ENCODE peak calls at places on chromosomes 1 and 21, in seven cellular contexts. One of them, this sample, is unnamed.

GRCh38 chr1:15429701-15430149 is 8.5 kb upstream of the CTRC start:
- DNase-seq in IMR-90: peak; percentile 87
- DNase-seq in aorta: no peak
- DNase-seq in neuronal stem cell: no peak
- DNase-seq in Panc1: no peak
- DNase-seq in transverse colon: no peak
- DNase-seq in fibroblast of lung: peak; percentile 62
- DNase-seq in this sample: no peak

GRCh38 chr21:31888936-31889371 is 16.1 kb downstream of the HUNK start:
- DNase-seq in IMR-90: no peak
- DNase-seq in aorta: no peak
- DNase-seq in neuronal stem cell: no peak
- DNase-seq in Panc1: no peak
- DNase-seq in transverse colon: no peak
- DNase-seq in fibroblast of lung: no peak
- DNase-seq in this sample: no peak

GRCh38 chr1:201447911-201448871 is 20.8 kb downstream of the PHLDA3 start:
- DNase-seq in IMR-90: peak; percentile 70
- DNase-seq in aorta: peak; percentile 91
- DNase-seq in neuronal stem cell: peak; percentile 69
- DNase-seq in Panc1: no peak
- DNase-seq in transverse colon: peak; percentile 82
- DNase-seq in fibroblast of lung: peak; percentile 73
- DNase-seq in this sample: no peak

GRCh38 chr1:94236630-94237290 is 624 bp downstream of the ARHGAP29 start:
- DNase-seq in IMR-90: peak; percentile 50
- DNase-seq in aorta: peak; percentile 85
- DNase-seq in neuronal stem cell: no peak
- DNase-seq in Panc1: no peak
- DNase-seq in transverse colon: peak; percentile 40
- DNase-seq in fibroblast of lung: peak; percentile 59
- DNase-seq in this sample: no peak

GRCh38 chr1:169884616-169885015 is 9.1 kb downstream of the SCYL3 start:
- DNase-seq in IMR-90: peak; percentile 48
- DNase-seq in aorta: no peak
- DNase-seq in neuronal stem cell: no peak
- DNase-seq in Panc1: no peak
- DNase-seq in transverse colon: no peak
- DNase-seq in fibroblast of lung: peak; percentile 6
- DNase-seq in this sample: no peak

GRCh38 chr1:97919568-97920261 is 1.1 kb downstream of the DPYD start:
- DNase-seq in IMR-90: peak; percentile 53
- DNase-seq in aorta: no peak
- DNase-seq in neuronal stem cell: no peak
- DNase-seq in Panc1: no peak
- DNase-seq in transverse colon: no peak
- DNase-seq in fibroblast of lung: peak; percentile 75
- DNase-seq in this sample: no peak

GRCh38 chr1:229718177-229718576 is 92.1 kb downstream of the URB2 start:
- DNase-seq in IMR-90: no peak
- DNase-seq in aorta: no peak
- DNase-seq in neuronal stem cell: no peak
- DNase-seq in Panc1: no peak
- DNase-seq in transverse colon: no peak
- DNase-seq in fibroblast of lung: no peak
- DNase-seq in this sample: no peak

GRCh38 chr1:115184951-115185331 is 95.6 kb upstream of the TSPAN2 start:
- DNase-seq in IMR-90: peak; percentile 77
- DNase-seq in aorta: no peak
- DNase-seq in neuronal stem cell: no peak
- DNase-seq in Panc1: no peak
- DNase-seq in transverse colon: no peak
- DNase-seq in fibroblast of lung: peak; percentile 44
- DNase-seq in this sample: no peak

GRCh38 chr21:14545906-14546480 is at the start of gene SAMSN1:
- DNase-seq in IMR-90: no peak
- DNase-seq in aorta: no peak
- DNase-seq in neuronal stem cell: no peak
- DNase-seq in Panc1: no peak
- DNase-seq in transverse colon: peak; percentile 53
- DNase-seq in fibroblast of lung: no peak
- DNase-seq in this sample: no peak

GRCh38 chr1:116454940-116455339 is 81.9 kb downstream of the ATP1A1 start:
- DNase-seq in IMR-90: no peak
- DNase-seq in aorta: no peak
- DNase-seq in neuronal stem cell: no peak
- DNase-seq in Panc1: no peak
- DNase-seq in transverse colon: no peak
- DNase-seq in fibroblast of lung: no peak
- DNase-seq in this sample: no peak

GRCh38 chr1:202056644-202057334 is 46.4 kb downstream of the ELF3 start:
- DNase-seq in IMR-90: no peak
- DNase-seq in aorta: no peak
- DNase-seq in neuronal stem cell: no peak
- DNase-seq in Panc1: no peak
- DNase-seq in transverse colon: peak; percentile 91
- DNase-seq in fibroblast of lung: no peak
- DNase-seq in this sample: peak; percentile 91

GRCh38 chr1:211738709-211739301 is 63.4 kb upstream of the NEK2 start:
- DNase-seq in IMR-90: peak; percentile 7
- DNase-seq in aorta: no peak
- DNase-seq in neuronal stem cell: no peak
- DNase-seq in Panc1: no peak
- DNase-seq in transverse colon: no peak
- DNase-seq in fibroblast of lung: no peak
- DNase-seq in this sample: no peak

GRCh38 chr1:187631381-187631675 is 802.6 kb downstream of the PLA2G4A start:
- DNase-seq in IMR-90: no peak
- DNase-seq in aorta: no peak
- DNase-seq in neuronal stem cell: no peak
- DNase-seq in Panc1: no peak
- DNase-seq in transverse colon: no peak
- DNase-seq in fibroblast of lung: no peak
- DNase-seq in this sample: no peak

GRCh38 chr1:211639500-211640361 is 35.7 kb downstream of the NEK2 start:
- DNase-seq in IMR-90: peak; percentile 97
- DNase-seq in aorta: no peak
- DNase-seq in neuronal stem cell: no peak
- DNase-seq in Panc1: no peak
- DNase-seq in transverse colon: no peak
- DNase-seq in fibroblast of lung: peak; percentile 94
- DNase-seq in this sample: no peak

DNA sequence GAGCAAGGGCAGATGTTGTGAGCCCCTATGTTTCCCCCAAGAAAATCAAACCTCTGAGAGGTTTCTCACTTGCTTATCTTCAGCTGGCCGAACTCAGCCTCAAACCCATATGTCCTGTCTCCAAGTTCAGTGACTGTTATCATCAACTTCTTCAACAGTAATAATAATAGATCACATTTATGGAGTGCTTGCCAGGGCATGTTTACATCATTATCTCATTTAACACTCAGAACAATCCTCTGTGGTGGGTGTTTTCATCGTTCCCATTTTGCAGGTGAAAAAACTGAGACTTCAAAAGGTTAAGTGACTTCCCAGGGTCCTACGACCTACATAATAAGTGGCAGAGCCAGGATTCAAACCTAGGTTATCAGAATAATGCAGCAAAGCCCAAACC is 3.4 kb downstream of the CAPN2 start:
- DNase-seq in IMR-90: no peak
- DNase-seq in aorta: no peak
- DNase-seq in neuronal stem cell: no peak
- DNase-seq in Panc1: no peak
- DNase-seq in transverse colon: no peak
- DNase-seq in fibroblast of lung: no peak
- DNase-seq in this sample: no peak
- H3K27me3 ChIP-seq in IMR-90: no peaks in the 10 kb centered on the region
- H3K27me3 ChIP-seq in aorta: no peaks in the 10 kb centered on the region
- H3K27me3 ChIP-seq in neuronal stem cell: no peaks in the 10 kb centered on the region
- H3K27me3 ChIP-seq in Panc1: no peaks in the 10 kb centered on the region
- H3K27me3 ChIP-seq in transverse colon: no peaks in the 10 kb centered on the region
- H3K27me3 ChIP-seq in fibroblast of lung: no peaks in the 10 kb centered on the region
- H3K27me3 ChIP-seq in this sample: no peaks in the 10 kb centered on the region

GRCh38 chr1:228148196-228148861 is 1.4 kb upstream of the GJC2 start:
- DNase-seq in IMR-90: no peak
- DNase-seq in aorta: peak; percentile 71
- DNase-seq in neuronal stem cell: no peak
- DNase-seq in Panc1: no peak
- DNase-seq in transverse colon: no peak
- DNase-seq in fibroblast of lung: no peak
- DNase-seq in this sample: no peak
- H3K36me3 ChIP-seq in IMR-90: peaks cover 10% of the 10 kb centered on the region
- H3K36me3 ChIP-seq in aorta: peaks cover 2% of the 10 kb centered on the region
- H3K36me3 ChIP-seq in neuronal stem cell: peaks cover 37% of the 10 kb centered on the region
- H3K36me3 ChIP-seq in Panc1: no peaks in the 10 kb centered on the region
- H3K36me3 ChIP-seq in transverse colon: no peaks in the 10 kb centered on the region
- H3K36me3 ChIP-seq in fibroblast of lung: peaks cover 16% of the 10 kb centered on the region
- H3K36me3 ChIP-seq in this sample: peaks cover 7% of the 10 kb centered on the region

DNA sequence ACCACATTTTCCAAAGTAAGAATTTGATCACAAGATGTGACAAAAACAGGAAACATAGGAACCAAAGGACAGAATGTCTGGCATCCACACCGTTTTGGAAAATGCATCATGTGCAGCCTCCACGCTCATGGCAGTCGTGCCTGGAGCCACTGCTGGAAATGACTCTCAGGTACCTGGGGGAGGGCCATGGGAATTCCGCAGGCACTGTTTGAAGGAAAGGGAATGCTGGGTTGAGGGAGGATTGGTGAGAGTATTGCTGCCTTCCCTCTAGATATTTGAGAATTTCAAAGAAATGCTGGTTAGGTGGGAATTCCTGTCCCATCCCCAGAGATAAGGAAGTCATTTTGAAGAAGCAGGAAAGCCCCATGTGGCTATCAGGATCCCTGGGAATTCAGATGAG is 10.8 kb downstream of the SLAMF1 start:
- DNase-seq in IMR-90: no peak
- DNase-seq in aorta: no peak
- DNase-seq in neuronal stem cell: no peak
- DNase-seq in Panc1: no peak
- DNase-seq in transverse colon: no peak
- DNase-seq in fibroblast of lung: no peak
- DNase-seq in this sample: no peak
- H3K27me3 ChIP-seq in IMR-90: no peaks in the 10 kb centered on the region
- H3K27me3 ChIP-seq in aorta: no peaks in the 10 kb centered on the region
- H3K27me3 ChIP-seq in neuronal stem cell: no peaks in the 10 kb centered on the region
- H3K27me3 ChIP-seq in Panc1: peaks cover 2% of the 10 kb centered on the region
- H3K27me3 ChIP-seq in transverse colon: no peaks in the 10 kb centered on the region
- H3K27me3 ChIP-seq in fibroblast of lung: no peaks in the 10 kb centered on the region
- H3K27me3 ChIP-seq in this sample: no peaks in the 10 kb centered on the region

DNA sequence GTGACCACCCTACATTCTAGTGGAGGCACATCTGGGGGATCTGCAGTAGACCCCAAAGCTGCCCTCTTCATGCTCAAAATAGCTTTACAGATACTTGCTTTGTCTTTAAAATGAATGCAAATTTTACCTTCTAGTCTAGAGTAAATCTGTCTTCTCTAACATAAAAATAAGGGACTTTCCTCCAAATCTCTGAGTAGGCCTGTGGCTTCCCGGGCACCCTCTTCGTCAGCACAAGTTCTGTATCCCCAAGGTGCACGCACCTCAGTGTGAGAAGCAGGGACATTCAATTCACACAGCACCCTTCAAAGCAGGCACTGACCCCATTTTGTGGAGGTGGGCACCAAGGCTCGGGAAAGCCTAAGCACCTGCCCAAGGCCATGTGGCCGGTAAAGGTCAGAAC is 19.0 kb downstream of the MEF2D start:
- DNase-seq in IMR-90: no peak
- DNase-seq in aorta: no peak
- DNase-seq in neuronal stem cell: no peak
- DNase-seq in Panc1: no peak
- DNase-seq in transverse colon: no peak
- DNase-seq in fibroblast of lung: no peak
- DNase-seq in this sample: no peak
- H3K36me3 ChIP-seq in IMR-90: peaks cover 65% of the 10 kb centered on the region
- H3K36me3 ChIP-seq in aorta: peaks cover 16% of the 10 kb centered on the region
- H3K36me3 ChIP-seq in neuronal stem cell: peaks cover 62% of the 10 kb centered on the region
- H3K36me3 ChIP-seq in Panc1: peaks cover 6% of the 10 kb centered on the region
- H3K36me3 ChIP-seq in transverse colon: peaks cover 45% of the 10 kb centered on the region
- H3K36me3 ChIP-seq in fibroblast of lung: peaks cover 35% of the 10 kb centered on the region
- H3K36me3 ChIP-seq in this sample: peaks cover 79% of the 10 kb centered on the region

This sample was measured in RWPE2.